ENCODE peak calls at places on chromosome 20, in six cellular contexts. One of them, this sample, is unnamed.

GRCh38 chr20:22762576-22763256 is 178.3 kb upstream of the FOXA2 start:
- DNase-seq in SW 1271: peak
- DNase-seq in ELR: no peak
- DNase-seq in tibial nerve: no peak
- DNase-seq in mucosa of gallbladder: no peak
- DNase-seq in HT1080: peak
- DNase-seq in this sample: no peak

GRCh38 chr20:31593221-31594001 is 11.7 kb upstream of the ID1 start:
- DNase-seq in SW 1271: peak
- DNase-seq in ELR: peak
- DNase-seq in tibial nerve: no peak
- DNase-seq in mucosa of gallbladder: no peak
- DNase-seq in HT1080: peak
- DNase-seq in this sample: no peak

GRCh38 chr20:49562341-49563014 is 5.5 kb downstream of the PTGIS start:
- DNase-seq in SW 1271: peak
- DNase-seq in ELR: peak
- DNase-seq in tibial nerve: peak
- DNase-seq in mucosa of gallbladder: peak
- DNase-seq in HT1080: peak
- DNase-seq in this sample: peak

GRCh38 chr20:42179768-42180167 is 561.6 kb upstream of the CHD6 start:
- DNase-seq in SW 1271: no peak
- DNase-seq in ELR: no peak
- DNase-seq in tibial nerve: no peak
- DNase-seq in mucosa of gallbladder: peak
- DNase-seq in HT1080: no peak
- DNase-seq in this sample: no peak

GRCh38 chr20:62476074-62476838 is 461 bp upstream of the GATA5 start:
- DNase-seq in SW 1271: no peak
- DNase-seq in ELR: no peak
- DNase-seq in tibial nerve: no peak
- DNase-seq in mucosa of gallbladder: no peak
- DNase-seq in HT1080: no peak
- DNase-seq in this sample: no peak

GRCh38 chr20:4691753-4692152 is 30.0 kb upstream of the PRND start:
- DNase-seq in SW 1271: no peak
- DNase-seq in ELR: no peak
- DNase-seq in tibial nerve: no peak
- DNase-seq in mucosa of gallbladder: no peak
- DNase-seq in HT1080: no peak
- DNase-seq in this sample: no peak

GRCh38 chr20:48877299-48877698 is 44.2 kb upstream of the ARFGEF2 start:
- DNase-seq in SW 1271: no peak
- DNase-seq in ELR: peak
- DNase-seq in tibial nerve: peak
- DNase-seq in mucosa of gallbladder: peak
- DNase-seq in HT1080: peak
- DNase-seq in this sample: peak

GRCh38 chr20:7959484-7959883 is 19.2 kb upstream of the HAO1 start:
- DNase-seq in SW 1271: no peak
- DNase-seq in ELR: no peak
- DNase-seq in tibial nerve: no peak
- DNase-seq in mucosa of gallbladder: no peak
- DNase-seq in HT1080: no peak
- DNase-seq in this sample: no peak

GRCh38 chr20:24316731-24317130 is 152.7 kb upstream of the SYNDIG1 start:
- DNase-seq in SW 1271: no peak
- DNase-seq in ELR: peak
- DNase-seq in tibial nerve: no peak
- DNase-seq in mucosa of gallbladder: no peak
- DNase-seq in HT1080: no peak
- DNase-seq in this sample: no peak

GRCh38 chr20:63553933-63554290 is at the start of gene FNDC11:
- DNase-seq in SW 1271: no peak
- DNase-seq in ELR: no peak
- DNase-seq in tibial nerve: no peak
- DNase-seq in mucosa of gallbladder: no peak
- DNase-seq in HT1080: no peak
- DNase-seq in this sample: no peak

GRCh38 chr20:4045741-4046140 is 30.4 kb upstream of the RNF24 start:
- DNase-seq in SW 1271: peak
- DNase-seq in ELR: peak
- DNase-seq in tibial nerve: no peak
- DNase-seq in mucosa of gallbladder: no peak
- DNase-seq in HT1080: peak
- DNase-seq in this sample: no peak

GRCh38 chr20:46705378-46705729 is 4.1 kb upstream of the SLC2A10 start:
- DNase-seq in SW 1271: no peak
- DNase-seq in ELR: no peak
- DNase-seq in tibial nerve: peak
- DNase-seq in mucosa of gallbladder: no peak
- DNase-seq in HT1080: no peak
- DNase-seq in this sample: no peak

GRCh38 chr20:32589256-32589655 is 4.1 kb upstream of the NOL4L start:
- DNase-seq in SW 1271: peak
- DNase-seq in ELR: peak
- DNase-seq in tibial nerve: no peak
- DNase-seq in mucosa of gallbladder: no peak
- DNase-seq in HT1080: peak
- DNase-seq in this sample: no peak

GRCh38 chr20:22583773-22584629 is at the start of gene FOXA2:
- DNase-seq in SW 1271: no peak
- DNase-seq in ELR: no peak
- DNase-seq in tibial nerve: no peak
- DNase-seq in mucosa of gallbladder: peak
- DNase-seq in HT1080: peak
- DNase-seq in this sample: no peak

GRCh38 chr20:46951405-46951804 is 56.8 kb downstream of the EYA2 start:
- DNase-seq in SW 1271: no peak
- DNase-seq in ELR: no peak
- DNase-seq in tibial nerve: no peak
- DNase-seq in mucosa of gallbladder: no peak
- DNase-seq in HT1080: peak
- DNase-seq in this sample: no peak

GRCh38 chr20:10047427-10047826 is 12.6 kb downstream of the ANKEF1 start:
- DNase-seq in SW 1271: no peak
- DNase-seq in ELR: peak
- DNase-seq in tibial nerve: no peak
- DNase-seq in mucosa of gallbladder: no peak
- DNase-seq in HT1080: peak
- DNase-seq in this sample: no peak

GRCh38 chr20:46350201-46350985 is 42.1 kb upstream of the CDH22 start:
- DNase-seq in SW 1271: no peak
- DNase-seq in ELR: peak
- DNase-seq in tibial nerve: no peak
- DNase-seq in mucosa of gallbladder: no peak
- DNase-seq in HT1080: peak
- DNase-seq in this sample: no peak

GRCh38 chr20:25437153-25437581 is 29.7 kb downstream of the GINS1 start:
- DNase-seq in SW 1271: no peak
- DNase-seq in ELR: no peak
- DNase-seq in tibial nerve: no peak
- DNase-seq in mucosa of gallbladder: no peak
- DNase-seq in HT1080: no peak
- DNase-seq in this sample: no peak

GRCh38 chr20:59013959-59014608 is 5.1 kb upstream of the TUBB1 start:
- DNase-seq in SW 1271: no peak
- DNase-seq in ELR: peak
- DNase-seq in tibial nerve: no peak
- DNase-seq in mucosa of gallbladder: no peak
- DNase-seq in HT1080: peak
- DNase-seq in this sample: no peak

GRCh38 chr20:63572788-63573738 is 976 bp downstream of the HELZ2 start:
- DNase-seq in SW 1271: peak
- DNase-seq in ELR: peak
- DNase-seq in tibial nerve: no peak
- DNase-seq in mucosa of gallbladder: no peak
- DNase-seq in HT1080: peak
- DNase-seq in this sample: no peak

GRCh38 chr20:17659801-17660200 is 22.2 kb downstream of the RRBP1 start:
- DNase-seq in SW 1271: no peak
- DNase-seq in ELR: no peak
- DNase-seq in tibial nerve: no peak
- DNase-seq in mucosa of gallbladder: no peak
- DNase-seq in HT1080: no peak
- DNase-seq in this sample: no peak

GRCh38 chr20:3494218-3494617 is 23.4 kb downstream of the ATRN start:
- DNase-seq in SW 1271: no peak
- DNase-seq in ELR: no peak
- DNase-seq in tibial nerve: no peak
- DNase-seq in mucosa of gallbladder: no peak
- DNase-seq in HT1080: no peak
- DNase-seq in this sample: no peak

GRCh38 chr20:45467861-45468260 is 1.7 kb upstream of the WFDC2 start:
- DNase-seq in SW 1271: no peak
- DNase-seq in ELR: no peak
- DNase-seq in tibial nerve: no peak
- DNase-seq in mucosa of gallbladder: peak
- DNase-seq in HT1080: no peak
- DNase-seq in this sample: peak

GRCh38 chr20:1569417-1569861 is 11.9 kb upstream of the SIRPD start:
- DNase-seq in SW 1271: peak
- DNase-seq in ELR: peak
- DNase-seq in tibial nerve: no peak
- DNase-seq in mucosa of gallbladder: no peak
- DNase-seq in HT1080: peak
- DNase-seq in this sample: no peak

GRCh38 chr20:63120286-63121090 is 95.4 kb downstream of the YTHDF1 start:
- DNase-seq in SW 1271: no peak
- DNase-seq in ELR: no peak
- DNase-seq in tibial nerve: no peak
- DNase-seq in mucosa of gallbladder: no peak
- DNase-seq in HT1080: no peak
- DNase-seq in this sample: no peak

GRCh38 chr20:50052952-50053789 is 59.8 kb downstream of the UBE2V1 start:
- DNase-seq in SW 1271: no peak
- DNase-seq in ELR: no peak
- DNase-seq in tibial nerve: no peak
- DNase-seq in mucosa of gallbladder: no peak
- DNase-seq in HT1080: no peak
- DNase-seq in this sample: no peak

GRCh38 chr20:9052136-9052535 is 16.8 kb upstream of the PLCB4 start:
- DNase-seq in SW 1271: no peak
- DNase-seq in ELR: no peak
- DNase-seq in tibial nerve: no peak
- DNase-seq in mucosa of gallbladder: no peak
- DNase-seq in HT1080: no peak
- DNase-seq in this sample: no peak

GRCh38 chr20:39627765-39628164 is 665.6 kb downstream of the DHX35 start:
- DNase-seq in SW 1271: no peak
- DNase-seq in ELR: no peak
- DNase-seq in tibial nerve: no peak
- DNase-seq in mucosa of gallbladder: no peak
- DNase-seq in HT1080: no peak
- DNase-seq in this sample: no peak